ENCODE peak calls at places on chromosomes 11 and 22, in seven cellular contexts. W, Q, R, V, F, J and I are unnamed samples.

GRCh38 chr11:116108161-116108560 is 603.9 kb upstream of the CADM1 start:
- DNase-seq in J (no peak), V (no peak), F (no peak), R (no peak), Q (no peak), W (no peak), I (no peak)

GRCh38 chr11:77547863-77548551 is 41.7 kb upstream of the AQP11 start:
- DNase-seq in F (peak; percentile 30), R (peak; percentile 65), W (peak; percentile 58), Q (peak; percentile 71), J (peak; percentile 49), V (peak; percentile 81), I (no peak)

GRCh38 chr22:27972732-27973698 is 54.0 kb upstream of the PITPNB start:
- DNase-seq in J (peak; percentile 4), F (no peak), W (no peak), R (no peak), V (no peak), Q (no peak), I (no peak)

GRCh38 chr11:125073616-125074483 is 10.7 kb downstream of the SLC37A2 start:
- DNase-seq in V (no peak), F (no peak), R (no peak), J (no peak), W (no peak), Q (no peak), I (no peak)

GRCh38 chr11:131584694-131585592 is 214.5 kb downstream of the NTM start:
- DNase-seq in F (no peak), J (no peak), W (no peak), R (no peak), Q (no peak), V (peak; percentile 18), I (no peak)

GRCh38 chr11:6646040-6646439 is 9.6 kb downstream of the DCHS1 start:
- DNase-seq in Q (peak; percentile 91), R (no peak), J (no peak), V (no peak), W (no peak), F (no peak), I (no peak)

GRCh38 chr11:32440372-32440888 is 5.1 kb upstream of the WT1 start:
- DNase-seq in Q (no peak), J (no peak), W (no peak), R (no peak), V (no peak), F (no peak), I (no peak)

GRCh38 chr22:48799227-48799970 is 1028.3 kb downstream of the BRD1 start:
- DNase-seq in W (no peak), J (no peak), Q (no peak), V (no peak), F (no peak), R (no peak), I (no peak)

GRCh38 chr11:32081129-32081641 is 9.7 kb upstream of the RCN1 start:
- DNase-seq in Q (peak; percentile 52), W (no peak), V (no peak), J (no peak), R (no peak), F (no peak), I (peak; percentile 38)

GRCh38 chr22:48772286-48772907 is 1055.3 kb downstream of the BRD1 start:
- DNase-seq in F (no peak), R (no peak), J (no peak), W (peak; percentile 2), V (no peak), Q (no peak), I (no peak)

GRCh38 chr11:44348114-44348513 is 38.2 kb upstream of the ALX4 start:
- DNase-seq in V (no peak), F (no peak), R (no peak), Q (no peak), W (no peak), J (no peak), I (no peak)

GRCh38 chr11:108302121-108302785 is 79.4 kb downstream of the ATM start:
- DNase-seq in J (no peak), W (no peak), F (no peak), R (no peak), V (no peak), Q (peak; percentile 48), I (no peak)

GRCh38 chr11:65415499-65416340 is 6.9 kb upstream of the NEAT1 start:
- DNase-seq in V (no peak), F (peak; percentile 8), J (no peak), Q (peak; percentile 35), R (peak; percentile 52), W (no peak), I (no peak)

GRCh38 chr11:3834349-3835099 is 6.2 kb downstream of the RHOG start:
- DNase-seq in V (no peak), R (peak; percentile 72), Q (no peak), J (peak; percentile 19), W (no peak), F (peak; percentile 59), I (no peak)

GRCh38 chr11:130159657-130160459 is at the start of gene ST14:
- DNase-seq in R (peak; percentile 90), W (peak; percentile 79), F (peak; percentile 89), J (peak; percentile 89), Q (no peak), V (peak; percentile 36), I (no peak)

GRCh38 chr22:49112661-49113626 is 714.7 kb downstream of the BRD1 start:
- DNase-seq in V (no peak), W (no peak), Q (no peak), F (no peak), J (no peak), R (no peak), I (no peak)

GRCh38 chr11:70650075-70650909 is 252.0 kb downstream of the CTTN start:
- DNase-seq in Q (peak; percentile 75), V (peak; percentile 94), R (peak; percentile 56), J (peak; percentile 65), W (peak; percentile 46), F (peak; percentile 38), I (peak; percentile 49)

GRCh38 chr11:18624161-18624560 is 10.0 kb downstream of the SPTY2D1 start:
- DNase-seq in Q (no peak), J (no peak), F (no peak), R (no peak), V (no peak), W (no peak), I (no peak)

GRCh38 chr11:2930705-2931415 is 1.6 kb upstream of the PHLDA2 start:
- DNase-seq in V (peak; percentile 72), F (peak; percentile 93), J (peak; percentile 92), Q (peak; percentile 54), R (peak; percentile 93), W (peak; percentile 86), I (peak; percentile 56)

GRCh38 chr22:20464096-20464614 is 26.5 kb upstream of the SCARF2 start:
- DNase-seq in W (no peak), Q (no peak), F (no peak), R (peak; percentile 76), V (no peak), J (no peak), I (no peak)

GRCh38 chr22:19943665-19944026 is 2.0 kb upstream of the TXNRD2 start:
- DNase-seq in V (no peak), R (no peak), J (peak; percentile 34), F (no peak), W (no peak), Q (peak; percentile 83), I (peak; percentile 72)

GRCh38 chr11:116454020-116454645 is 318.7 kb downstream of the BUD13 start:
- DNase-seq in Q (peak; percentile 0), F (peak; percentile 60), R (peak; percentile 79), J (peak; percentile 59), V (peak; percentile 48), W (peak; percentile 40), I (peak; percentile 23)

GRCh38 chr11:119771210-119771770 is 42.3 kb upstream of the NECTIN1 start:
- DNase-seq in W (no peak), R (no peak), F (no peak), V (no peak), Q (no peak), J (no peak), I (no peak)
- H3K4me3 ChIP-seq in W (no peak overlapping the region), R (no peak overlapping the region), F (no peak overlapping the region), V (no peak overlapping the region), Q (no peak overlapping the region), J (no peak overlapping the region), I (no peak overlapping the region)

GRCh38 chr11:12007769-12008737 is at the start of gene DKK3:
- DNase-seq in W (peak; percentile 72), V (peak; percentile 64), F (no peak), Q (peak; percentile 61), J (no peak), R (no peak), I (peak; percentile 56)
- H3K27me3 ChIP-seq in W (no peaks in the 10 kb centered on the region), V (peaks cover 7% of the 10 kb centered on the region), F (peaks cover 79% of the 10 kb centered on the region), Q (no peaks in the 10 kb centered on the region), J (no peaks in the 10 kb centered on the region), R (peaks cover 17% of the 10 kb centered on the region), I (no peaks in the 10 kb centered on the region)

GRCh38 chr11:72227316-72228228 is 3.0 kb downstream of the INPPL1 start:
- DNase-seq in F (no peak), V (no peak), J (no peak), R (peak; percentile 42), Q (no peak), W (no peak), I (no peak)

GRCh38 chr11:72229336-72229924 is 4.9 kb downstream of the INPPL1 start:
- DNase-seq in F (no peak), Q (no peak), V (no peak), R (peak; percentile 45), W (no peak), J (no peak), I (no peak)

GRCh38 chr11:72226701-72227100 is 2.1 kb downstream of the INPPL1 start:
- DNase-seq in V (no peak), F (no peak), W (no peak), R (no peak), Q (no peak), J (no peak), I (no peak)

GRCh38 chr11:72228844-72229231 is 4.3 kb downstream of the INPPL1 start:
- DNase-seq in F (no peak), J (no peak), R (peak; percentile 37), W (no peak), Q (no peak), V (no peak), I (no peak)

DNA sequence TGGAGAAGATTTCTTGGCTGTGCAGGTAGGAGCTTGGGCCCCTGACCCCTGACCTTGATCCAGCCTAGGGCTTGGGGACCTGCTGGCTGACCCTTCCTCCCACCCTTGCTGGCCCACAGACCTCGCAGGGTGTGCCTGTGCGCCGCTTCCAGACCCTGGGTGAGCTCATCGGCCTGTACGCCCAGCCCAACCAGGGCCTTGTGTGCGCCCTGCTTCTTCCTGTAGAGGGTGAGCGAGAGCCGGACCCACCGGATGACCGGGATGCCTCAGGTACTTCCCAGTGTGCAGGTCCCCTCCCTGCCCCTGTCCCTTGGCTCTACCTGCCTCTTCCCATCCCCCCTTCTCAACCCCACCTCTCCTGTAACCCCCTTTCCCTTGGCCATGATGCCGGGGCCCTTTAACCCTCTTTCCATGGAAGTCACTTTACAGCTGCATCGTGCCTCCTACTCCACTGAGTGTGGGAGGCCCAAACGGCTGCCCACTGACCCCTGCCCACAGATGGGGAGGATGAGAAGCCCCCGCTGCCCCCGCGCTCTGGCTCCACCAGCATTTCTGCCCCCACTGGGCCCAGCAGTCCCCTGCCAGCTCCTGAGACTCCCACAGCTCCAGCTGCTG is 3.8 kb downstream of the INPPL1 start:
- DNase-seq in J (no peak), W (no peak), R (peak; percentile 46), Q (no peak), F (no peak), V (no peak), I (no peak)
- H3K36me3 ChIP-seq in J (no peaks in the 10 kb centered on the region), W (peaks cover 16% of the 10 kb centered on the region), R (no peaks in the 10 kb centered on the region), Q (peaks cover 66% of the 10 kb centered on the region), F (peaks cover 42% of the 10 kb centered on the region), V (peaks cover 41% of the 10 kb centered on the region), I (peaks cover 79% of the 10 kb centered on the region)

DNA sequence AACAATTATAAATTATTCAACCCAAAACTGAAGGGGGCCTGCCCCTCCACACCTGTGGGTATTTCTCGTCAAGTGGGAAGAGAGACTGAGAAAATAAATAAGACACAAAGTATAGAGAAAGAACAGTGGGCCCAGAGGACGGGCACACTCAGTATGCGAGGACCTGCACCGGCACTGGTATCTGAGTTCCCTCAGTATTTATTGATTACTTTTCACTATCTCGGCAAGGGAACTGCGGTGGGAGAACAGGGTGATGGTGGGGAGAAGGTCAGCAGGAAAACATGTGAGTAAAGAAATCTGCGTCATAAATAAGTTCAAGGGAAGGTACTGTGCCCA is 3.2 kb downstream of the C11orf54 start:
- DNase-seq in J (peak; percentile 35), R (no peak), F (no peak), Q (no peak), V (no peak), W (peak; percentile 6), I (no peak)
- H3K4me3 ChIP-seq in J (no peak overlapping the region), R (peak overlapping the region; percentile 8), F (no peak overlapping the region), Q (no peak overlapping the region), V (no peak overlapping the region), W (no peak overlapping the region), I (no peak overlapping the region)